ENCODE peak calls at places on chromosome 14, in five cellular contexts. H is CD8-positive, alpha-beta memory T cell; D is endothelial cell; U is IMR-90; S is Calu3. F is an unnamed sample.

GRCh38 chr14:30283822-30284446 is 275.0 kb upstream of the G2E3 start:
- DNase-seq in S (peak), D (peak), U (peak), H (no peak), F (peak)

GRCh38 chr14:99899578-99900178 is 106.5 kb downstream of the EML1 start:
- DNase-seq in U (peak), S (no peak), H (no peak), D (no peak), F (no peak)

GRCh38 chr14:54784657-54785056 is 118.0 kb downstream of the GCH1 start:
- DNase-seq in H (no peak), D (no peak), U (no peak), S (no peak), F (no peak)

GRCh38 chr14:74618078-74618952 is 6.3 kb upstream of the LTBP2 start:
- DNase-seq in S (peak), U (peak), D (no peak), H (peak), F (peak)

GRCh38 chr14:105891221-105891602 is 364.8 kb downstream of the TMEM121 start:
- DNase-seq in D (no peak), S (no peak), H (no peak), U (no peak), F (no peak)

GRCh38 chr14:90510208-90510607 is 113.4 kb downstream of the CALM1 start:
- DNase-seq in D (no peak), S (peak), H (no peak), U (no peak), F (no peak)

GRCh38 chr14:34460841-34461240 is 1.2 kb downstream of the SPTSSA start:
- DNase-seq in D (no peak), U (peak), H (no peak), S (no peak), F (peak)

GRCh38 chr14:87045241-87045640 is 947.7 kb downstream of the GALC start:
- DNase-seq in H (no peak), U (no peak), S (no peak), D (no peak), F (no peak)

GRCh38 chr14:97046991-97047390 is 249.8 kb downstream of the VRK1 start:
- DNase-seq in S (no peak), U (no peak), D (no peak), H (no peak), F (no peak)

GRCh38 chr14:49586673-49587460 is 687 bp upstream of the RPS29 start:
- DNase-seq in S (peak), D (peak), U (peak), H (peak), F (peak)

F was measured in HepG2.